ENCODE peak calls at places on chromosomes 7 and 10, in four cellular contexts. I, V, L and M are unnamed samples.
A peak's percentile ranks its signal among the peaks of the same experiment; 100 is the strongest.

GRCh38 chr7:104958278-104958903 is 55.6 kb upstream of the KMT2E start:
- DNase-seq in I (no peak), V (no peak), L (no peak), M (no peak)

GRCh38 chr7:22477876-22478450 is 22.0 kb downstream of the STEAP1B start:
- DNase-seq in I (no peak), V (no peak), L (no peak), M (no peak)

GRCh38 chr7:45663167-45663921 is 89.2 kb downstream of the ADCY1 start:
- DNase-seq in I (peak; percentile 78), V (no peak), L (no peak), M (no peak)

GRCh38 chr10:31830887-31831286 is 97.7 kb downstream of the ARHGAP12 start:
- DNase-seq in I (no peak), V (no peak), L (no peak), M (no peak)

GRCh38 chr7:117427258-117427701 is at the start of gene ASZ1:
- DNase-seq in I (no peak), V (no peak), L (no peak), M (no peak)

GRCh38 chr10:96025566-96025965 is 17.8 kb upstream of the CCNJ start:
- DNase-seq in I (peak; percentile 52), V (no peak), L (no peak), M (no peak)

GRCh38 chr7:954330-955238 is at the start of gene ADAP1:
- DNase-seq in I (peak; percentile 42), V (no peak), L (no peak), M (no peak)

GRCh38 chr7:95840953-95841950 is 68.9 kb downstream of the DYNC1I1 start:
- DNase-seq in I (no peak), V (no peak), L (no peak), M (no peak)

GRCh38 chr10:76576276-76576962 is 1061.2 kb downstream of the KCNMA1 start:
- DNase-seq in I (no peak), V (peak; percentile 46), L (no peak), M (no peak)

GRCh38 chr7:150937848-150938561 is 40.1 kb downstream of the KCNH2 start:
- DNase-seq in I (no peak), V (no peak), L (no peak), M (no peak)

GRCh38 chr10:98391065-98391464 is 23.9 kb downstream of the PYROXD2 start:
- DNase-seq in I (no peak), V (no peak), L (no peak), M (no peak)

GRCh38 chr7:157442456-157442855 is 105.7 kb downstream of the DNAJB6 start:
- DNase-seq in I (no peak), V (no peak), L (no peak), M (no peak)

GRCh38 chr7:108000875-108001758 is 1.8 kb downstream of the LAMB1 start:
- DNase-seq in I (peak; percentile 79), V (no peak), L (no peak), M (no peak)

GRCh38 chr7:47327306-47327697 is 254.6 kb downstream of the TNS3 start:
- DNase-seq in I (no peak), V (no peak), L (no peak), M (no peak)

GRCh38 chr7:47325337-47325736 is 256.6 kb downstream of the TNS3 start:
- DNase-seq in I (no peak), V (no peak), L (no peak), M (no peak)

GRCh38 chr7:47326808-47327207 is 255.1 kb downstream of the TNS3 start:
- DNase-seq in I (no peak), V (peak; percentile 56), L (peak; percentile 60), M (no peak)

GRCh38 chr7:47327698-47328391 is 254.1 kb downstream of the TNS3 start:
- DNase-seq in I (peak; percentile 87), V (peak; percentile 49), L (peak; percentile 82), M (peak; percentile 43)

GRCh38 chr7:47326220-47326619 is 255.7 kb downstream of the TNS3 start:
- DNase-seq in I (no peak), V (peak; percentile 53), L (no peak), M (no peak)
- TF ChIP-seq CTCF in I (no peak), V (peak; percentile 67), L (no peak), M (peak; percentile 9)

GRCh38 chr10:71436268-71436922 is 39.7 kb downstream of the CDH23 start:
- DNase-seq in I (no peak), V (no peak), L (peak; percentile 15), M (no peak)
- TF ChIP-seq CTCF in I (no peak), V (no peak), L (no peak), M (no peak)

GRCh38 chr7:100967292-100967863 is 2.0 kb upstream of the MUC12 start:
- DNase-seq in I (no peak), V (no peak), L (no peak), M (no peak)

GRCh38 chr7:100965051-100965722 is 4.2 kb upstream of the MUC12 start:
- DNase-seq in I (peak; percentile 48), V (no peak), L (no peak), M (no peak)

GRCh38 chr7:100968031-100968430 is 1.3 kb upstream of the MUC12 start:
- DNase-seq in I (no peak), V (no peak), L (no peak), M (no peak)

GRCh38 chr7:100965723-100966541 is 3.4 kb upstream of the MUC12 start:
- DNase-seq in I (peak; percentile 99), V (no peak), L (no peak), M (no peak)

DNA sequence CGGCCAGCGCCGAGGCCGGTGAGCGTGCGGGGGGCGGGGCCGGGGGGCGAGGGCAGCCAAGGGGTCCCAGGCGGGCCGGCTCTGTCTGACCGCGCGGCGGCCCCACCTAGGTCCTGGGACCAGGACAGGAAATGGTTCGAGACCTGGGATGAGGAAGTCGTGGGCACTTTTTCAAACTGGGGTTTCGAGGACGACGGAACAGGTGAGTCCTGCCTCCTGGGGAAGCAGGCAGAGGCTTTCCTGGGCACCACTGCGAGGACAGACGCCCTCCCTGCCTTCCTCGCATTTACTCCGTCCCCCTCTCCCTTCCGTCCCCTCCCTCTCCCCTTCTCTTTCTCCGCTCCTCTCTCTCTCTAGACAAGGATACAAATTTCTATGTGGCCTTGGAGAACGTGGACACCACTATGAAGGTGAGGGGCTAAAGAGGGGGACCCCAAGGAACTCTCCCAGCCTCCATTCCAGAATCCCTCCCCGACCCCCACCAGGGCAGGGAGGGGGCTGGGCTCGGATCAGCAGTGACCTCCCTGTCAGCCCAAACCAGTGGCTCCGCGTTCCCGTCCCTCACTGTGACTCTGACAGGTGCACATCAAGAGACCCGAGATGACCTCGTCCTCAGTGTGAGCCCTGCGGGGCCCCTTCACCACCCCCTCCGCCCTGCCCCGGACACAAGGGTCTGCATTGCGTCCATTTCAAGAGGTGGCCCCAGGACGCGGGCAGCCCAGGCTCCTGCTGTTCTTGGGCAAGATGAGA is 2.6 kb upstream of the MUC12 start:
- DNase-seq in I (peak; percentile 39), V (no peak), L (no peak), M (no peak)
- TF ChIP-seq CTCF in I (no peak), V (no peak), L (no peak), M (no peak)

DNA sequence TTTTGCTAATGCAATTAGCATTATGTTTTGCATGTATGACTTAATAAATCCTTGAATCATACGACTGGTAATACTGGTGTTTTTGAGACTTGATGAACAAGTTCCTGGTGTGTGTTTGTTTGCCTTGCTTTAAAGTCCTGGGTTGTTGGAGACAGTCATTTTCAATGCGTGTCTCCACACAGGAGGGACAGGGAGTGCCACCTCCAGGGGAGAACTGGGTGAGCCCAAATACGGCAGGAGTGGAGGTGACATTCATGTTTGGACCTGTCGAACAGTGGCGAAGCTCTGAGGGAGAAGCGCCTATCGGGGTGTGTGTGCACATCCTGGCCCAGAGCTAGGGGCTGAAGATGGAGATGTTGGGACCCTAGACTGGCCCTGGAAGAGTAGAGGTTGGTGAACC is 43.8 kb downstream of the DAGLB start:
- DNase-seq in I (no peak), V (no peak), L (no peak), M (no peak)
- TF ChIP-seq CTCF in I (no peak), V (no peak), L (no peak), M (no peak)

GRCh38 chr7:42639930-42640329 is 271.9 kb downstream of the C7orf25 start:
- DNase-seq in I (no peak), V (no peak), L (no peak), M (no peak)
- TF ChIP-seq CTCF in I (no peak), V (peak; percentile 13), L (no peak), M (peak; percentile 56)

DNA sequence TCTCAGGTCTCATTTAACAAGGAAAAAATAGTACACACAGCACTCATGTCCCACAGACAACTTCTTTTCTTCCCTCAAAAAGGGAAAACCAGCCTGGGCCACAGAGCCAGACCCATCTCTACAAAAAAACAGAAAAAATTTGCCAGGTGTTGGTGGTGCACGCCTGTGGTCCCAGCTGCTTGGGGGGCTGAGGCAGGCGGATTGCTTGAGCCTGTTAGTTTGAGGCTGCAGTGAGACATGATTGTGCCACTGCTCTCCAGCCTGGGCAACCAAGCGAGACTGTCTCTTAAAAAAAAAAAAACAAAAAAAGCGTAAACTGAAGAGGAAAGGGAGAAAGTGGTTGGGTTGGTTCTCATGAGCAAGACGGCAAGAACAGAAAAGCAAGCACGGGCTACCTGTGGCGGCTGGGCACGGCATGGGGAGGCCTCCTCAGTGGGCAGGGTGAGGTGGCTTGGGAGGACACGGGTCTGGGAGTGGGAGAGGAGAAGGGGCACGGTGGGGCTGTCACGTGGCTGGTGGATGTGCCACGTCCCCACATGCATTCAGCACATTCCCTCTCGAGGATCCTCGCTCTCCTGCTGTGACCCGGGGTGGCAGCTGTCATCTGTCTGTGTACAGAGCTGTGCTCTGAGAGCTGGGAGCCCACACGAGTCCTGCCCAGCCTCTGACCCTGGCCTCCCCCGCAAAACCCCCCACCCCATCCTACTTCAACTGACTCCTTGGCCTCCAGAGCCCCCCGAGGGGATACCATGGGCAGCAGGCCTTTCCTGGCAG is 219.7 kb downstream of the MLLT10 start:
- DNase-seq in I (no peak), V (no peak), L (no peak), M (no peak)
- TF ChIP-seq CTCF in I (no peak), V (no peak), L (no peak), M (no peak)